ENCODE peak calls at places on chromosomes 5 and 9, in four cellular contexts. E is GM06990; S is globus pallidus; T is CD8-positive, alpha-beta memory T cell. W is an unnamed sample.
A peak's percentile ranks its signal among the peaks of the same experiment; 100 is the strongest.

GRCh38 chr9:115373000-115373709 is 255.2 kb upstream of the TNC start:
- DNase-seq in S (no peak), E (no peak), T (no peak), W (no peak)

GRCh38 chr9:129383005-129383414 is 204.9 kb upstream of the IER5L start:
- DNase-seq in T (no peak), E (no peak), S (peak; percentile 23), W (peak; percentile 49)

GRCh38 chr5:119267958-119268386 is 87.8 kb upstream of the TNFAIP8 start:
- DNase-seq in E (peak; percentile 81), T (peak; percentile 74), S (peak; percentile 90), W (peak; percentile 97)

GRCh38 chr5:142816577-142816976 is 46.4 kb downstream of the ARHGAP26 start:
- DNase-seq in S (no peak), E (no peak), T (no peak), W (peak; percentile 85)

GRCh38 chr9:98687911-98688310 is 20.8 kb downstream of the GABBR2 start:
- DNase-seq in E (no peak), S (no peak), T (no peak), W (no peak)

GRCh38 chr5:33558489-33558888 is 117.7 kb downstream of the TARS1 start:
- DNase-seq in E (no peak), T (no peak), S (no peak), W (no peak)

GRCh38 chr9:80504525-80505235 is 932.9 kb downstream of the TLE4 start:
- DNase-seq in S (no peak), T (no peak), E (no peak), W (peak; percentile 13)

GRCh38 chr9:113572076-113572861 is 108.7 kb downstream of the RGS3 start:
- DNase-seq in E (no peak), S (no peak), T (no peak), W (no peak)

GRCh38 chr9:78958887-78959286 is 612.9 kb upstream of the TLE4 start:
- DNase-seq in S (no peak), T (no peak), E (no peak), W (no peak)

GRCh38 chr5:96752341-96753016 is 55.3 kb downstream of the ERAP1 start:
- DNase-seq in S (peak; percentile 74), E (no peak), T (peak; percentile 29), W (peak; percentile 80)

GRCh38 chr5:108884736-108885135 is 137.0 kb downstream of the FER start:
- DNase-seq in E (no peak), S (no peak), T (no peak), W (no peak)

GRCh38 chr9:109865521-109865920 is 85.5 kb downstream of the PALM2AKAP2 start:
- DNase-seq in S (no peak), E (no peak), T (no peak), W (no peak)

GRCh38 chr5:59525957-59526356 is 367.6 kb downstream of the PDE4D start:
- DNase-seq in S (no peak), E (no peak), T (no peak), W (no peak)

GRCh38 chr5:80884086-80884813 is 75.9 kb upstream of the RASGRF2 start:
- DNase-seq in E (no peak), T (no peak), S (no peak), W (no peak)

GRCh38 chr5:1555011-1555807 is 31.4 kb upstream of the LPCAT1 start:
- DNase-seq in E (no peak), T (no peak), S (no peak), W (no peak)

GRCh38 chr5:8949908-8950307 is 596.0 kb downstream of the SEMA5A start:
- DNase-seq in T (no peak), E (peak; percentile 51), S (no peak), W (no peak)

GRCh38 chr9:134922932-134923240 is 5.2 kb upstream of the FCN1 start:
- DNase-seq in T (no peak), E (no peak), S (no peak), W (no peak)

GRCh38 chr9:97675655-97676054 is 21.5 kb downstream of the XPA start:
- DNase-seq in T (no peak), E (no peak), S (no peak), W (no peak)

W was measured in G401.